ENCODE peak calls at places on chromosomes 16 and 17, in ten cellular contexts. F, O, T, R, N, S, Q, M, W and U are unnamed samples.

GRCh38 chr17:62617894-62618472 is 9.5 kb upstream of the MRC2 start:
- DNase-seq in N (no peak), T (no peak), O (no peak), R (no peak), W (no peak), Q (no peak), M (no peak), F (no peak), S (peak; percentile 39), U (no peak)

GRCh38 chr16:71461686-71462648 is at the start of gene ZNF23:
- DNase-seq in O (peak; percentile 50), S (peak; percentile 81), Q (peak; percentile 56), M (peak; percentile 84), R (peak; percentile 66), F (peak; percentile 44), W (no peak), N (peak; percentile 65), T (peak; percentile 88), U (peak; percentile 94)

GRCh38 chr17:63496663-63497400 is 20.0 kb downstream of the ACE start:
- DNase-seq in T (no peak), O (no peak), R (no peak), S (no peak), Q (no peak), M (no peak), W (no peak), F (no peak), N (no peak), U (no peak)

GRCh38 chr16:4507588-4508345 is 30.8 kb downstream of the CDIP1 start:
- DNase-seq in N (no peak), S (no peak), M (no peak), R (no peak), T (no peak), W (no peak), O (no peak), F (no peak), Q (no peak), U (no peak)

GRCh38 chr16:66551362-66551761 is 1.0 kb upstream of the CKLF start:
- DNase-seq in W (no peak), T (peak; percentile 70), Q (peak; percentile 44), N (peak; percentile 46), F (no peak), M (peak; percentile 43), S (peak; percentile 10), O (peak; percentile 35), R (peak; percentile 64), U (peak; percentile 86)

GRCh38 chr16:12471383-12471782 is 332.3 kb downstream of the CPPED1 start:
- DNase-seq in O (no peak), W (no peak), N (no peak), R (no peak), M (no peak), Q (no peak), T (no peak), S (no peak), F (no peak), U (no peak)

GRCh38 chr16:54040975-54041374 is 245.6 kb downstream of the IRX3 start:
- DNase-seq in S (no peak), W (no peak), Q (no peak), T (no peak), O (no peak), F (no peak), M (no peak), R (no peak), N (no peak), U (no peak)

GRCh38 chr16:50038756-50039529 is 13.9 kb downstream of the CNEP1R1 start:
- DNase-seq in N (no peak), T (no peak), S (no peak), M (no peak), F (no peak), O (no peak), R (no peak), Q (no peak), W (no peak), U (no peak)

GRCh38 chr17:78113804-78114785 is 14.5 kb downstream of the TMC6 start:
- DNase-seq in R (no peak), S (no peak), O (no peak), M (peak; percentile 19), F (no peak), N (no peak), W (no peak), Q (no peak), T (no peak), U (peak; percentile 78)

GRCh38 chr17:57487552-57487951 is 231.2 kb downstream of the MSI2 start:
- DNase-seq in T (no peak), O (no peak), Q (no peak), S (no peak), F (no peak), M (no peak), N (no peak), W (no peak), R (no peak), U (no peak)

GRCh38 chr17:78337244-78338109 is 22.4 kb downstream of the SOCS3 start:
- DNase-seq in M (peak; percentile 81), T (peak; percentile 83), W (no peak), R (no peak), F (no peak), S (peak; percentile 68), Q (no peak), O (no peak), N (no peak), U (no peak)

GRCh38 chr16:70494777-70495176 is 28.6 kb downstream of the COG4 start:
- DNase-seq in M (no peak), Q (no peak), W (no peak), S (no peak), T (no peak), R (no peak), O (no peak), F (no peak), N (no peak), U (no peak)

GRCh38 chr16:4139968-4140367 is 23.7 kb upstream of the ADCY9 start:
- DNase-seq in Q (no peak), R (no peak), T (no peak), F (no peak), O (no peak), N (no peak), S (no peak), W (no peak), M (no peak), U (no peak)

GRCh38 chr16:86046026-86046713 is 147.2 kb downstream of the IRF8 start:
- DNase-seq in Q (no peak), N (no peak), W (no peak), S (no peak), F (no peak), O (no peak), M (no peak), R (no peak), T (no peak), U (no peak)

GRCh38 chr16:29852654-29853053 is 10.4 kb downstream of the CDIPT start:
- DNase-seq in R (no peak), T (no peak), O (no peak), F (no peak), Q (no peak), S (peak; percentile 84), W (no peak), N (no peak), M (no peak), U (no peak)

GRCh38 chr16:79400462-79401149 is 199.9 kb downstream of the MAF start:
- DNase-seq in M (no peak), Q (no peak), F (no peak), S (no peak), T (no peak), R (no peak), N (no peak), O (no peak), W (no peak), U (no peak)

GRCh38 chr17:76958974-76959373 is 90.8 kb downstream of the MGAT5B start:
- DNase-seq in M (no peak), F (no peak), O (no peak), W (no peak), T (no peak), N (no peak), S (no peak), Q (no peak), R (no peak), U (no peak)

GRCh38 chr17:57422574-57423164 is 166.3 kb downstream of the MSI2 start:
- DNase-seq in F (no peak), S (peak; percentile 46), W (peak; percentile 5), R (no peak), N (no peak), O (no peak), M (peak; percentile 79), T (peak; percentile 52), Q (no peak), U (no peak)

GRCh38 chr17:82494236-82495055 is 25.1 kb upstream of the FOXK2 start:
- DNase-seq in W (peak; percentile 91), Q (peak; percentile 70), R (peak; percentile 97), O (peak; percentile 80), M (peak; percentile 85), T (peak; percentile 93), S (peak; percentile 94), N (peak; percentile 77), F (peak; percentile 49), U (peak; percentile 96)

GRCh38 chr17:43694081-43694870 is 32.6 kb upstream of the MEOX1 start:
- DNase-seq in R (peak; percentile 79), Q (peak; percentile 55), F (no peak), O (peak; percentile 42), W (no peak), N (peak; percentile 60), S (peak; percentile 88), T (peak; percentile 83), M (peak; percentile 62), U (peak; percentile 93)

GRCh38 chr16:12219992-12220391 is 243.5 kb downstream of the SNX29 start:
- DNase-seq in T (no peak), M (no peak), W (no peak), O (no peak), R (no peak), N (no peak), Q (no peak), S (no peak), F (no peak), U (no peak)

GRCh38 chr17:4631836-4632582 is 9.5 kb downstream of the ALOX15 start:
- DNase-seq in R (no peak), T (no peak), W (no peak), O (no peak), S (no peak), F (no peak), N (no peak), Q (no peak), M (no peak), U (no peak)

GRCh38 chr16:11871193-11871592 is 19.9 kb upstream of the RSL1D1 start:
- DNase-seq in O (no peak), R (no peak), T (no peak), W (no peak), M (no peak), S (peak; percentile 37), Q (no peak), N (no peak), F (no peak), U (no peak)

GRCh38 chr16:89921699-89922476 is 1.3 kb upstream of the TUBB3 start:
- DNase-seq in R (peak; percentile 88), T (no peak), W (peak; percentile 71), O (no peak), M (no peak), Q (no peak), F (no peak), N (no peak), S (peak; percentile 93), U (peak; percentile 80)

GRCh38 chr16:66406534-66407368 is 20.3 kb upstream of the BEAN1 start:
- DNase-seq in F (peak; percentile 73), M (peak; percentile 71), R (peak; percentile 81), T (peak; percentile 85), O (peak; percentile 78), N (peak; percentile 95), S (peak; percentile 74), Q (peak; percentile 65), W (no peak), U (peak; percentile 96)

GRCh38 chr16:4264546-4264945 is 8.3 kb downstream of the TFAP4 start:
- DNase-seq in S (no peak), N (no peak), R (no peak), T (no peak), F (no peak), M (no peak), Q (no peak), O (no peak), W (no peak), U (no peak)